ENCODE peak calls at places on chromosomes 7 and 10, in four cellular contexts. W is colonic mucosa, I is kidney epithelial cell, F is BJ. U is an unnamed sample.

GRCh38 chr7:699260-700170 is 27.0 kb upstream of the DNAAF5 start:
- DNase-seq in I (no peak), W (peak), F (no peak), U (no peak)

GRCh38 chr10:78337646-78338391 is 304.2 kb downstream of the RPS24 start:
- DNase-seq in I (no peak), F (no peak), W (peak), U (no peak)

GRCh38 chr7:14805105-14805719 is 97.3 kb downstream of the DGKB start:
- DNase-seq in I (no peak), F (no peak), W (no peak), U (no peak)

GRCh38 chr10:74223755-74224530 is 72.9 kb downstream of the ADK start:
- DNase-seq in W (no peak), F (peak), I (peak), U (no peak)

GRCh38 chr10:49115015-49115795 is at the start of gene VSTM4:
- DNase-seq in F (no peak), I (no peak), W (no peak), U (peak)

GRCh38 chr7:123573371-123573770 is 15.8 kb upstream of the NDUFA5 start:
- DNase-seq in I (no peak), W (no peak), F (no peak), U (no peak)

GRCh38 chr10:78434886-78435285 is 401.2 kb downstream of the RPS24 start:
- DNase-seq in W (no peak), I (no peak), F (no peak), U (no peak)

GRCh38 chr10:100718197-100718742 is 27.1 kb upstream of the PAX2 start:
- DNase-seq in W (no peak), F (no peak), I (no peak), U (no peak)

GRCh38 chr10:75358121-75358520 is 43.4 kb downstream of the ZNF503 start:
- DNase-seq in W (peak), F (no peak), I (no peak), U (no peak)

GRCh38 chr7:78095549-78095948 is 297.0 kb downstream of the PHTF2 start:
- DNase-seq in F (peak), W (no peak), I (no peak), U (no peak)

GRCh38 chr10:72276013-72276387 is 2.3 kb downstream of the DDIT4 start:
- DNase-seq in F (no peak), W (peak), I (no peak), U (no peak)

GRCh38 chr7:13841284-13841683 is 148.2 kb downstream of the ETV1 start:
- DNase-seq in W (no peak), F (no peak), I (no peak), U (no peak)

GRCh38 chr7:2757361-2757903 is 69.4 kb downstream of the AMZ1 start:
- DNase-seq in W (no peak), I (no peak), F (no peak), U (no peak)

GRCh38 chr7:2757904-2758672 is 70.1 kb downstream of the AMZ1 start:
- DNase-seq in F (peak), I (peak), W (peak), U (peak)

GRCh38 chr7:2759736-2760097 is 71.7 kb downstream of the AMZ1 start:
- DNase-seq in I (no peak), W (no peak), F (no peak), U (no peak)

GRCh38 chr7:2760098-2760889 is 72.3 kb downstream of the AMZ1 start:
- DNase-seq in F (no peak), W (peak), I (no peak), U (no peak)

DNA sequence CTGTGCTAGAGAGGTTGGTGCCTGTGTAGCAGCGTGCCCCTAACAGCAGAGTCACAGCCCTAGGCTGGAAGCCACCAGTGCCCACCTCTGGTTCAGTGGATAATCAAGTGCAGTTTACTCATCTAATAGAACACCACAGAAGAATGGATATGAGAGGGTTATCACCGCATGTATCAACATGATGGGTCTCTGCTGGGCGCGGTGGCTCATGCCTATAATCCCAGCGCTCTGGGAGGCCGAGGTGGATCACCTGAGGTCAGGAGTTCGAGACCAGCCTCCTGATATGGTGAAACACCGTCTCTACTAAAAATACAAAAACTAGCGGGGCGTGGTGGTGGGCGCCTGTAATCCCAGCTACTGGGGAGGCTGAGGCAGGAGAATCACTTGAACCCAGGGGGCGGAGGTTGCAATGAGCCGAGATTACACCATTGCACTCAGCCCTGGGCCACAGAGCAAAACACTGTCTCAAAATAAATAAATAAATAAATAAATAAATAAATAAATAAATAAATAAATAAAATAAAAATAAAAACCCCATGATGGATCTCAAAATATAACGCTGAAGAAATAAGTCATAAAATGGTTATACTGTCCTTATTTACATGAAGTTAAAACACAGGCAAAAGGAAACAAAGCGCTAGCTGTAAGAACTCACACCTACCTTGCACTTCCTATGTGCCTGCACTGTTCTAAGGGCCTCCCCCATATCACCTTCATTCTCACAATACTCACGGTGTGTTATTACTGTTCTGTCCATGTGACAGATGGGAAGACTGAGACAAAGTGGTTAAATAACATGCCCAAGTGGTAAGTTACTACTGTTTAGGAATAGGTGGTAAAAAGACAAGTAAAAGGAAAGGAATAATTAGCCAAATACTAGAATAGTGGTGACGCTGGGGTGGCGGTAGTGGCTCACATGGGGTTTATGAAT is 70.9 kb downstream of the AMZ1 start:
- DNase-seq in W (no peak), I (no peak), F (no peak), U (no peak)
- H3K4me3 ChIP-seq in W (no peak), I (no peak), F (peak), U (no peak)

GRCh38 chr10:24989867-24990266 is 26.1 kb downstream of the ENKUR start:
- DNase-seq in F (no peak), I (no peak), W (no peak), U (no peak)
- TF ChIP-seq CTCF in F (peak), I (no peak), W (no peak), U (peak)

GRCh38 chr7:129100827-129101166 is 43.7 kb upstream of the TSPAN33 start:
- DNase-seq in I (no peak), F (no peak), W (no peak), U (no peak)
- H3K4me3 ChIP-seq in I (no peak), F (no peak), W (no peak), U (no peak)

DNA sequence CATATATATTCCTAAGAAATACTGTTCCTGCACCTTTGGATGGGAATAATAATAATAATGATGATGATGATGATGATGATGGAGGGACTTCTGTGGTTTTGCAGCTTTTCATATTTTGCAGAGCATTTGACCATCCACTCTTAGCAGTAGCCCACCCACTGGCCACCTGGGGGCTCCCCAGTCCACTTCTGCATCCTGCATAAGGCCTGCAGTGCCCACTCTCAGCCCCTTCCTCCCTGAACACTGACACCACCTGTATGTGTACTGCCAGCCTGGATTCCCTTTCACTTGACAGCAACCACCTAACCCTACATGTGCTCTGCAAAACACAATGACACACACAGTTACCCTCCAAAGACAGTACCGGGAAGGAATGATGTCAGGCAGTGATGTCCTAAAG is 131.4 kb downstream of the ADAM12 start:
- DNase-seq in W (no peak), F (no peak), I (no peak), U (no peak)
- TF ChIP-seq CTCF in W (no peak), F (no peak), I (no peak), U (no peak)